ENCODE peak calls at places on chromosomes 1 and 21, in four cellular contexts. B is activated B cell treated with CpG ODN at 0.5 μM for 24 hours; G is activated CD8-positive, alpha-beta T cell treated with anti-CD3 and anti-CD28 coated beads for 36 hours; I is heart left ventricle. W is an unnamed sample.

GRCh38 chr1:226526801-226527595 is 21.6 kb upstream of the STUM start:
- ATAC-seq in B (no peak), I (peak; percentile 78), G (no peak), W (peak; percentile 44)

GRCh38 chr1:43981135-43981491 is 2.1 kb downstream of the B4GALT2 start:
- ATAC-seq in G (no peak), I (no peak), B (no peak), W (peak; percentile 50)

GRCh38 chr1:3139871-3140837 is 71.2 kb downstream of the PRDM16 start:
- ATAC-seq in B (no peak), G (no peak), I (peak; percentile 22), W (no peak)

GRCh38 chr1:183043872-183044859 is 20.9 kb downstream of the LAMC1 start:
- ATAC-seq in G (no peak), I (peak; percentile 27), B (no peak), W (no peak)

GRCh38 chr21:40840441-40840840 is 6.5 kb downstream of the DSCAM start:
- ATAC-seq in I (no peak), G (no peak), B (no peak), W (no peak)

GRCh38 chr1:89546082-89546889 is 21.7 kb downstream of the LRRC8B start:
- ATAC-seq in I (peak; percentile 29), G (peak; percentile 47), B (no peak), W (peak; percentile 62)

GRCh38 chr1:219405531-219406331 is 207.2 kb downstream of the ZC3H11B start:
- ATAC-seq in I (no peak), G (no peak), B (no peak), W (no peak)

GRCh38 chr1:95089888-95090287 is 17.1 kb upstream of the ALG14 start:
- ATAC-seq in G (no peak), I (no peak), B (no peak), W (no peak)

GRCh38 chr1:44417351-44418021 is 12.4 kb downstream of the RNF220 start:
- ATAC-seq in G (no peak), B (no peak), I (peak; percentile 91), W (peak; percentile 23)

GRCh38 chr1:192702212-192702993 is 66.5 kb downstream of the RGS13 start:
- ATAC-seq in G (no peak), B (no peak), I (no peak), W (no peak)

GRCh38 chr21:10521091-10521598 is at the start of gene TPTE:
- ATAC-seq in B (peak; percentile 31), I (no peak), G (no peak), W (peak; percentile 44)

GRCh38 chr1:116545359-116545705 is 25.5 kb downstream of the CD58 start:
- ATAC-seq in G (peak; percentile 18), I (no peak), B (no peak), W (peak; percentile 19)

GRCh38 chr1:232594018-232594502 is 35.9 kb downstream of the SIPA1L2 start:
- ATAC-seq in G (peak; percentile 20), B (no peak), I (peak; percentile 17), W (peak; percentile 43)

GRCh38 chr21:32702702-32703101 is 25.1 kb downstream of the SYNJ1 start:
- ATAC-seq in B (no peak), I (no peak), G (no peak), W (no peak)

GRCh38 chr1:76591963-76592362 is 275.3 kb upstream of the ST6GALNAC5 start:
- ATAC-seq in I (no peak), B (no peak), G (no peak), W (no peak)

GRCh38 chr1:198283222-198283621 is 126.4 kb downstream of the NEK7 start:
- ATAC-seq in B (no peak), I (no peak), G (peak; percentile 20), W (no peak)

GRCh38 chr1:145992502-145992936 is 3.9 kb downstream of the TXNIP start:
- ATAC-seq in G (no peak), I (no peak), B (no peak), W (no peak)

GRCh38 chr1:23609971-23610370 is 50.7 kb upstream of the ID3 start:
- ATAC-seq in B (no peak), G (no peak), I (no peak), W (no peak)

GRCh38 chr1:22826630-22827580 is 116.3 kb downstream of the EPHB2 start:
- ATAC-seq in B (no peak), G (no peak), I (peak; percentile 78), W (peak; percentile 43)

GRCh38 chr21:26148834-26149354 is 21.7 kb downstream of the APP start:
- ATAC-seq in B (no peak), I (peak; percentile 61), G (no peak), W (no peak)

W was measured in esophagus mucosa.